ENCODE peak calls at places on chromosomes 5 and 9, in eight cellular contexts. S is NCI-H345, U is foreskin fibroblast, R is globus pallidus, L is lower leg skin, A is M059J, N is HFFc6, T is ELR. Q is an unnamed sample.

GRCh38 chr9:84866402-84866801 is 196.9 kb downstream of the NTRK2 start:
- DNase-seq in S (no peak), U (no peak), R (no peak), L (no peak), A (no peak), N (no peak), T (no peak), Q (no peak)

GRCh38 chr9:36100532-36100931 is 36.0 kb upstream of the GLIPR2 start:
- DNase-seq in S (no peak), U (peak), R (no peak), L (no peak), A (peak), N (peak), T (peak), Q (no peak)

GRCh38 chr9:133754187-133754586 is 16.0 kb upstream of the SARDH start:
- DNase-seq in S (no peak), U (no peak), R (no peak), L (peak), A (no peak), N (no peak), T (no peak), Q (no peak)

GRCh38 chr9:13113751-13114150 is 165.7 kb downstream of the MPDZ start:
- DNase-seq in S (no peak), U (peak), R (no peak), L (no peak), A (no peak), N (no peak), T (peak), Q (no peak)

GRCh38 chr9:86846679-86847078 is 100.6 kb downstream of the GAS1 start:
- DNase-seq in S (no peak), U (peak), R (no peak), L (no peak), A (no peak), N (no peak), T (no peak), Q (no peak)

GRCh38 chr5:173715607-173716006 is 99.2 kb upstream of the BOD1 start:
- DNase-seq in S (no peak), U (no peak), R (no peak), L (no peak), A (no peak), N (no peak), T (no peak), Q (no peak)

GRCh38 chr5:14240366-14240765 is 97.2 kb downstream of the TRIO start:
- DNase-seq in S (no peak), U (peak), R (no peak), L (no peak), A (no peak), N (peak), T (no peak), Q (peak)

GRCh38 chr5:68171101-68171558 is 44.4 kb upstream of the PIK3R1 start:
- DNase-seq in S (no peak), U (peak), R (peak), L (peak), A (peak), N (no peak), T (peak), Q (no peak)

GRCh38 chr9:38342532-38342931 is 50.0 kb upstream of the ALDH1B1 start:
- DNase-seq in S (no peak), U (no peak), R (no peak), L (no peak), A (no peak), N (no peak), T (no peak), Q (no peak)

GRCh38 chr5:80238778-80239679 is 16.8 kb downstream of the SERINC5 start:
- DNase-seq in S (peak), U (peak), R (peak), L (peak), A (peak), N (no peak), T (no peak), Q (no peak)

GRCh38 chr9:110650991-110651411 is 17.6 kb upstream of the MUSK start:
- DNase-seq in S (no peak), U (peak), R (peak), L (no peak), A (peak), N (peak), T (peak), Q (peak)

GRCh38 chr5:143066556-143067281 is 296.5 kb downstream of the ARHGAP26 start:
- DNase-seq in S (peak), U (peak), R (no peak), L (no peak), A (no peak), N (no peak), T (no peak), Q (no peak)

GRCh38 chr5:97788369-97788768 is 605.3 kb upstream of the RIOK2 start:
- DNase-seq in S (no peak), U (no peak), R (no peak), L (no peak), A (no peak), N (no peak), T (no peak), Q (no peak)

GRCh38 chr5:78508231-78508765 is 140.3 kb downstream of the LHFPL2 start:
- DNase-seq in S (no peak), U (peak), R (no peak), L (peak), A (peak), N (peak), T (peak), Q (no peak)

GRCh38 chr9:130196643-130197042 is 24.4 kb downstream of the NCS1 start:
- DNase-seq in S (peak), U (no peak), R (no peak), L (no peak), A (peak), N (no peak), T (no peak), Q (no peak)